ENCODE peak calls at places on chromosomes 11 and 22, in ten cellular contexts. C, X, A, H, U, M, N, Y, Q and T are unnamed samples.

GRCh38 chr11:3799143-3799542 is 1.8 kb upstream of the NUP98 start:
- DNase-seq in C (no peak), X (no peak), A (no peak), H (no peak), U (no peak), M (no peak), N (no peak), Y (no peak), Q (no peak), T (no peak)

GRCh38 chr11:77154381-77155081 is 26.5 kb downstream of the MYO7A start:
- DNase-seq in C (no peak), X (no peak), A (peak; percentile 58), H (no peak), U (peak; percentile 68), M (no peak), N (no peak), Y (no peak), Q (peak; percentile 73), T (no peak)

GRCh38 chr22:47608421-47608820 is 846.0 kb downstream of the TBC1D22A start:
- DNase-seq in C (no peak), X (no peak), A (no peak), H (no peak), U (no peak), M (no peak), N (no peak), Y (no peak), Q (no peak), T (no peak)

GRCh38 chr11:9754041-9754471 is 90.2 kb downstream of the SWAP70 start:
- DNase-seq in C (no peak), X (no peak), A (no peak), H (no peak), U (no peak), M (no peak), N (no peak), Y (peak; percentile 80), Q (no peak), T (no peak)

GRCh38 chr11:21556936-21557335 is 635.9 kb upstream of the ANO5 start:
- DNase-seq in C (no peak), X (no peak), A (no peak), H (no peak), U (no peak), M (no peak), N (no peak), Y (no peak), Q (no peak), T (no peak)

GRCh38 chr11:18721576-18722292 is 4.3 kb downstream of the IGSF22 start:
- DNase-seq in C (no peak), X (peak; percentile 49), A (peak; percentile 46), H (peak; percentile 80), U (no peak), M (peak; percentile 64), N (peak; percentile 34), Y (no peak), Q (peak; percentile 54), T (peak; percentile 58)

GRCh38 chr11:93145381-93145780 is 52.4 kb downstream of the SLC36A4 start:
- DNase-seq in C (no peak), X (no peak), A (peak; percentile 1), H (no peak), U (no peak), M (no peak), N (no peak), Y (no peak), Q (no peak), T (no peak)

GRCh38 chr11:60915250-60915914 is 1.4 kb downstream of the TMEM109 start:
- DNase-seq in C (peak; percentile 92), X (peak; percentile 60), A (peak; percentile 50), H (peak; percentile 77), U (peak; percentile 49), M (peak; percentile 60), N (peak; percentile 50), Y (no peak), Q (peak; percentile 74), T (peak; percentile 65)

GRCh38 chr11:27971256-27971655 is 136.7 kb downstream of the KIF18A start:
- DNase-seq in C (no peak), X (no peak), A (no peak), H (no peak), U (no peak), M (no peak), N (no peak), Y (no peak), Q (no peak), T (no peak)

GRCh38 chr11:20374746-20375305 is 11.3 kb downstream of the HTATIP2 start:
- DNase-seq in C (no peak), X (no peak), A (no peak), H (no peak), U (no peak), M (no peak), N (peak; percentile 37), Y (no peak), Q (no peak), T (no peak)

GRCh38 chr22:27089303-27089702 is 431.9 kb downstream of the MIAT start:
- DNase-seq in C (no peak), X (no peak), A (no peak), H (no peak), U (no peak), M (no peak), N (no peak), Y (no peak), Q (no peak), T (no peak)

GRCh38 chr11:19735512-19735911 is 22.9 kb downstream of the NAV2 start:
- DNase-seq in C (no peak), X (no peak), A (peak; percentile 19), H (no peak), U (no peak), M (no peak), N (peak; percentile 75), Y (no peak), Q (no peak), T (no peak)

GRCh38 chr22:17832665-17833064 is 58.4 kb upstream of the BID start:
- DNase-seq in C (no peak), X (no peak), A (no peak), H (no peak), U (peak; percentile 45), M (no peak), N (no peak), Y (no peak), Q (no peak), T (no peak)
- H3K27ac ChIP-seq in C (no peak overlapping the region), X (no peak overlapping the region), A (no peak overlapping the region), H (no peak overlapping the region), U (peak overlapping the region; percentile 80), M (no peak overlapping the region), N (no peak overlapping the region), Y (no peak overlapping the region), Q (peak overlapping the region; percentile 16), T (no peak overlapping the region)

GRCh38 chr22:33896801-33897620 is 23.3 kb downstream of the LARGE1 start:
- DNase-seq in C (no peak), X (no peak), A (no peak), H (peak; percentile 78), U (no peak), M (no peak), N (peak; percentile 45), Y (no peak), Q (peak; percentile 56), T (no peak)
- H3K4me1 ChIP-seq in C (peaks cover 9% of the 10 kb centered on the region), X (no peaks in the 10 kb centered on the region), A (no peaks in the 10 kb centered on the region), H (peaks cover 49% of the 10 kb centered on the region), U (peaks cover 89% of the 10 kb centered on the region), M (no peaks in the 10 kb centered on the region), N (peaks cover 7% of the 10 kb centered on the region), Y (no peaks in the 10 kb centered on the region), Q (no peaks in the 10 kb centered on the region), T (no peaks in the 10 kb centered on the region)

DNA sequence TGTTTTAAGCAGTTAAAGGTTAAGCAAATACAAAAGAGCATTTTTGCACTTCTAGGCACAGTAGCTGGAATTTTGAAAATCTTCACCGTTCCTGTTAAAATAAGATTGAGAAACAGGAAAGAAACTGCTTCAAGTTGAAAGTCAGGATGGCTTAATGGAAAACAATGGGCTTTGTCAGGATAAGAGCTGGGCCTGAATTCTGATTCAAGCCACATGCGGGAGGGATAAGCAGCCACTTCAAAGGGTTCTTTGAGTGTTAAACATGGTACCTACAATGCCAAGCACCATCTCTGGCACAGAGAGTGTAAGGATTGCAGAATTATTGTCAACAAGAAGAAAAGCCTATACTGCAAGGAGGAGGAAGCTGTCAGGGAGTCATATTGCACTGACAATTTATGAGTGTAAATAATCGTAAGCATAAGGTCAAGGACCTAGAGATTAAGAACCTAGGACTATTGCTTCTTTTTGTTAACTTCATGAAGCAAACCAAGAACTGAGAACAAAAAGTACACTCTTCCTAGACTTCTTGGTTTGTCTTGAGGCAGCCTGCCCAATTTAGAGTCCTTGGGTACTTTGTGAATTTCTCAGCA is 32.5 kb downstream of the MPPED2 start:
- DNase-seq in C (no peak), X (no peak), A (no peak), H (no peak), U (no peak), M (no peak), N (no peak), Y (no peak), Q (no peak), T (no peak)
- H3K27ac ChIP-seq in C (no peak overlapping the region), X (no peak overlapping the region), A (no peak overlapping the region), H (no peak overlapping the region), U (no peak overlapping the region), M (no peak overlapping the region), N (no peak overlapping the region), Y (no peak overlapping the region), Q (peak overlapping the region; percentile 51), T (no peak overlapping the region)

DNA sequence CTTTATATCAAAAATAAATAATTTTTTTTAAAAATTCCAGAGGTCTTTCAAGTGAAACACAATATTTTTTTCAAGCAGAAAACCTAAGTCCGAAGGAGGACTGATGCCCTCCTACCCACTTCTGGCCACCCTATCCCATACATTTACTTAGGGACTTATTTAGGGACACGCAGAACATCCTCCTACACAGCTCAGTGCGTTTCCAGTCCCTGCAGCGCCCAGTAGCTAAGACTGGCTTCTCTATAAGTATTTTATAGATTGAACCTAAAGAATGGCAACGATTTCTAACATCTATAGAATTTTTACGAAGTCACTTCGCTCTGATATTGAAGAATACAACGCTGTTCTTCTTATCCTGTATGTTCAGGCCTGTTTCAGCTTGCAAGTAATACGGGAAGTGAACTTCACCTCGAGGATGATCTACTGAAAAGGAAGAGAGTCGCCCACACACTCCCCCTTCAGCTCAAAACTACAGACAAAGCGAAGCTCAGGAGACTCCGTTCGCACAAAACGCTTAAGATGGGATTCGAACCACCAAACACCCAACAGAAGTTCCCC is 341 bp downstream of the CHEK2 start:
- DNase-seq in C (no peak), X (no peak), A (no peak), H (no peak), U (no peak), M (no peak), N (no peak), Y (no peak), Q (no peak), T (no peak)
- H3K4me1 ChIP-seq in C (peaks cover 26% of the 10 kb centered on the region), X (peaks cover 9% of the 10 kb centered on the region), A (peaks cover 3% of the 10 kb centered on the region), H (peaks cover 6% of the 10 kb centered on the region), U (peaks cover 22% of the 10 kb centered on the region), M (peaks cover 8% of the 10 kb centered on the region), N (peaks cover 2% of the 10 kb centered on the region), Y (peaks cover 3% of the 10 kb centered on the region), Q (peaks cover 4% of the 10 kb centered on the region), T (peaks cover 14% of the 10 kb centered on the region)

GRCh38 chr11:33667819-33668467 is 32.7 kb downstream of the C11orf91 start:
- DNase-seq in C (no peak), X (no peak), A (no peak), H (no peak), U (no peak), M (no peak), N (no peak), Y (no peak), Q (no peak), T (no peak)
- H3K27ac ChIP-seq in C (no peak overlapping the region), X (no peak overlapping the region), A (peak overlapping the region; percentile 91), H (peak overlapping the region; percentile 6), U (no peak overlapping the region), M (no peak overlapping the region), N (no peak overlapping the region), Y (peak overlapping the region; percentile 7), Q (no peak overlapping the region), T (no peak overlapping the region)